ENCODE peak calls at places on chromosomes 16 and 17, in eight cellular contexts. G is thoracic aorta; X is CD8-positive, alpha-beta memory T cell; U is pancreas; H is CD4-positive, CD25-positive, alpha-beta regulatory T cell; Y is endodermal cell; J is neuronal stem cell; E is H1. R is an unnamed sample.

GRCh38 chr16:53985865-53986264 is 281.9 kb downstream of the FTO start:
- DNase-seq in G (no peak), X (no peak), U (no peak), H (no peak), Y (no peak), J (no peak), E (no peak), R (no peak)

GRCh38 chr17:37743875-37744632 is 805 bp downstream of the HNF1B start:
- DNase-seq in G (no peak), X (peak), U (peak), H (peak), Y (peak), J (peak), E (peak), R (peak)

GRCh38 chr17:42153919-42154491 is 784 bp downstream of the RAB5C start:
- DNase-seq in G (no peak), X (no peak), U (no peak), H (peak), Y (no peak), J (no peak), E (no peak), R (no peak)

GRCh38 chr16:3456374-3456773 is 12.9 kb downstream of the NAA60 start:
- DNase-seq in G (no peak), X (no peak), U (no peak), H (no peak), Y (peak), J (no peak), E (no peak), R (no peak)

GRCh38 chr16:56019274-56019673 is 144.1 kb upstream of the CES5A start:
- DNase-seq in G (no peak), X (no peak), U (no peak), H (no peak), Y (no peak), J (no peak), E (no peak), R (no peak)

GRCh38 chr17:31598921-31599571 is 207.6 kb downstream of the RAB11FIP4 start:
- DNase-seq in G (no peak), X (no peak), U (no peak), H (no peak), Y (no peak), J (no peak), E (no peak), R (no peak)

GRCh38 chr16:80084614-80085013 is 456.2 kb upstream of the DYNLRB2 start:
- DNase-seq in G (no peak), X (no peak), U (peak), H (peak), Y (peak), J (peak), E (peak), R (peak)

GRCh38 chr17:68646626-68647526 is 45.7 kb upstream of the FAM20A start:
- DNase-seq in G (no peak), X (no peak), U (no peak), H (no peak), Y (no peak), J (no peak), E (no peak), R (peak)

GRCh38 chr17:50244771-50245170 is 29.5 kb upstream of the TMEM92 start:
- DNase-seq in G (no peak), X (no peak), U (no peak), H (no peak), Y (no peak), J (no peak), E (no peak), R (no peak)

GRCh38 chr17:35368086-35368824 is 5.2 kb downstream of the SLFN11 start:
- DNase-seq in G (no peak), X (peak), U (no peak), H (peak), Y (no peak), J (no peak), E (no peak), R (no peak)

GRCh38 chr17:54007855-54008254 is 185.1 kb downstream of the KIF2B start:
- DNase-seq in G (no peak), X (no peak), U (no peak), H (no peak), Y (no peak), J (no peak), E (no peak), R (no peak)
- H3K4me3 ChIP-seq in G (no peak), X (no peak), U (no peak), H (no peak), Y (no peak), J (no peak), E (no peak), R (no peak)

DNA sequence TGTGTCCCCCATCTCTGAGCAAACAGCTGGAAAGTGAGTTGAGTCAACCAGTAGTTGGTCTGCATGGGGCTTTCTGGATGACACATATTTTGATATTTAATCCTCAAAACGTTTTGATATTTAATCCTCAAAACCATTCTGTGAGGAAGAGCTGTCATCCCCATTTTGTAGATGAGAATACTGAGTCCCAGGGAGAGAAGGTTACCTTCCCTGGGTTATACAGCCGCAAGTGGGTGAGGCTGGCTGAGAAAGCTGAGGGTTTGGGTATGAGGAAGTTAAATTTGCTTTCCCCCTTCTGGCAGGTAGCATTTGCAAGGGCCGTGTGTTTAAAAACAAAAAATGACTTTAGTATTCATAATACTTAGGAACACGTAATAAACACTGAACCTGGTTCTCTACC is 447.2 kb downstream of the XYLT1 start:
- DNase-seq in G (no peak), X (no peak), U (no peak), H (no peak), Y (no peak), J (no peak), E (no peak), R (no peak)
- H3K4me3 ChIP-seq in G (no peak), X (no peak), U (no peak), H (no peak), Y (no peak), J (no peak), E (no peak), R (no peak)

GRCh38 chr16:88792078-88792550 is 7.1 kb upstream of the PIEZO1 start:
- DNase-seq in G (no peak), X (no peak), U (no peak), H (no peak), Y (no peak), J (no peak), E (no peak), R (no peak)
- H3K4me3 ChIP-seq in G (no peak), X (no peak), U (no peak), H (no peak), Y (no peak), J (no peak), E (no peak), R (no peak)

GRCh38 chr17:76670708-76671122 is 27.2 kb upstream of the ST6GALNAC1 start:
- DNase-seq in G (no peak), X (peak), U (no peak), H (no peak), Y (no peak), J (no peak), E (no peak), R (no peak)

GRCh38 chr17:76672270-76672851 is 28.8 kb upstream of the ST6GALNAC1 start:
- DNase-seq in G (no peak), X (peak), U (no peak), H (peak), Y (no peak), J (no peak), E (no peak), R (no peak)

GRCh38 chr17:76671123-76671911 is 27.8 kb upstream of the ST6GALNAC1 start:
- DNase-seq in G (peak), X (peak), U (peak), H (peak), Y (peak), J (peak), E (peak), R (peak)

GRCh38 chr17:76671912-76672262 is 28.3 kb upstream of the ST6GALNAC1 start:
- DNase-seq in G (no peak), X (no peak), U (no peak), H (no peak), Y (no peak), J (no peak), E (no peak), R (no peak)

GRCh38 chr17:76670020-76670707 is 26.6 kb upstream of the ST6GALNAC1 start:
- DNase-seq in G (no peak), X (peak), U (peak), H (peak), Y (no peak), J (no peak), E (no peak), R (peak)
- H3K4me3 ChIP-seq in G (no peak), X (no peak), U (no peak), H (peak), Y (no peak), J (no peak), E (no peak), R (no peak)

GRCh38 chr16:57194512-57194911 is 8.4 kb downstream of the RSPRY1 start:
- DNase-seq in G (no peak), X (no peak), U (no peak), H (no peak), Y (no peak), J (no peak), E (no peak), R (no peak)
- H3K4me3 ChIP-seq in G (peak), X (no peak), U (no peak), H (no peak), Y (no peak), J (no peak), E (no peak), R (no peak)

GRCh38 chr17:9648521-9649110 is 3.3 kb downstream of the USP43 start:
- DNase-seq in G (no peak), X (no peak), U (no peak), H (no peak), Y (peak), J (no peak), E (no peak), R (no peak)

GRCh38 chr17:9647014-9647413 is 1.7 kb downstream of the USP43 start:
- DNase-seq in G (no peak), X (no peak), U (no peak), H (no peak), Y (peak), J (peak), E (no peak), R (no peak)

GRCh38 chr17:9645858-9646555 is 690 bp downstream of the USP43 start:
- DNase-seq in G (no peak), X (no peak), U (peak), H (peak), Y (peak), J (peak), E (peak), R (peak)

GRCh38 chr17:9644910-9645751 is at the start of gene USP43:
- DNase-seq in G (no peak), X (no peak), U (peak), H (peak), Y (peak), J (peak), E (peak), R (peak)

DNA sequence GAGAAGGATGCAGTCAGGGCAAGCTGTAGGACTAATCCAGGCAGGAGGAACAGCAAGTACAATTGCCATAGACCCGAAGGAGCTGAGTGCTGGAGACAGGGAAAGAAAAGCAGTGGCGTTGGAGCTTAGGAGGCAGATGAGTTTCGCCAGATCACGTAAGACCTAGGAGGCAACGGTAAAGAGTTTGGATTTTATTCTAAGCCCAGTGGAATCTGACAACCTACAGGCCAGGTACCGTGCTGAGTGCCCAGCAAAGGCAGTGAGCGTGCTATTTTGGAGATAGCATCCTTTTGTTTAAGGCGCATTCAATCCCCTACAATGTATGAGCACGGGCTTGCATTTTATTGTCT is 1.2 kb downstream of the USP43 start:
- DNase-seq in G (no peak), X (no peak), U (no peak), H (no peak), Y (peak), J (peak), E (no peak), R (no peak)
- H3K4me3 ChIP-seq in G (no peak), X (no peak), U (peak), H (no peak), Y (peak), J (peak), E (peak), R (peak)

DNA sequence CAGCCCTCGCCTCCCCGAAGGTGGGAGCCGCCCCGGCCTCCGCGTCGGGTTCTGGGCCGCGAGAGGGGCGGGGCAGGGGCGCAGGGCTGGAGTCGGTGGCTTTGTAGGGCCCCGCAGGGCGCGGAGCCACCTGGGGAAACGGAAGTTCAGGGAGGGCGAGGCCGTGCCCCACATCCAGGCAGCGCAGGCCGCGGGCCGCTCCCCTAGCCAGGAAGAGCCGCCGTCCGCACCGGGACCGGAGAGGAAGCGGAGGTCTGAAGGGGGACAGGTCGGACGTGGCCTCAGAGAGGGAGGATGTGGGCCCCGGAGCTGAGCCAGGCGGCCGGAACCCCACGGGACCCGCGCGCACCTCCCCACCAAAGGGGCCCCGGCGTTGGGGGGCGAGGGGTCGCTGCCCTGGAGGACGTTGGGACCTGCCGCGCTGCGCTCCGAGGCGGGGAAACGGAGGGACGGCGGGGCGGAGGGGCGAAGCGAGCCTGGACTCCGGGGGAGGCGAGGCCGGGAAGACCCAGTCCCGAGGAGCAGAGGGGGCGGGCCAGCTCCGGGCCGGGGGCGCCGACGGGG is 482 bp upstream of the SLC16A3 start:
- DNase-seq in G (no peak), X (peak), U (no peak), H (peak), Y (peak), J (no peak), E (peak), R (peak)
- H3K4me3 ChIP-seq in G (peak), X (peak), U (peak), H (no peak), Y (no peak), J (peak), E (peak), R (peak)

GRCh38 chr17:40074871-40075215 is 12.1 kb downstream of the THRA start:
- DNase-seq in G (no peak), X (no peak), U (no peak), H (no peak), Y (no peak), J (no peak), E (no peak), R (no peak)

GRCh38 chr17:40074175-40074512 is 11.4 kb downstream of the THRA start:
- DNase-seq in G (no peak), X (no peak), U (no peak), H (no peak), Y (no peak), J (no peak), E (no peak), R (no peak)

GRCh38 chr17:40076101-40076498 is 13.3 kb downstream of the THRA start:
- DNase-seq in G (no peak), X (no peak), U (no peak), H (no peak), Y (no peak), J (no peak), E (no peak), R (no peak)

GRCh38 chr17:40076595-40076994 is 13.8 kb downstream of the THRA start:
- DNase-seq in G (no peak), X (no peak), U (no peak), H (no peak), Y (no peak), J (no peak), E (no peak), R (no peak)

GRCh38 chr17:40075216-40076100 is 12.7 kb downstream of the THRA start:
- DNase-seq in G (peak), X (peak), U (peak), H (peak), Y (peak), J (peak), E (peak), R (no peak)
- H3K4me3 ChIP-seq in G (peak), X (no peak), U (no peak), H (no peak), Y (no peak), J (no peak), E (no peak), R (no peak)

GRCh38 chr17:19376799-19377198 is 1.5 kb upstream of the MAPK7 start:
- DNase-seq in G (no peak), X (no peak), U (no peak), H (peak), Y (peak), J (no peak), E (no peak), R (no peak)
- H3K4me3 ChIP-seq in G (peak), X (peak), U (peak), H (peak), Y (peak), J (peak), E (peak), R (peak)

DNA sequence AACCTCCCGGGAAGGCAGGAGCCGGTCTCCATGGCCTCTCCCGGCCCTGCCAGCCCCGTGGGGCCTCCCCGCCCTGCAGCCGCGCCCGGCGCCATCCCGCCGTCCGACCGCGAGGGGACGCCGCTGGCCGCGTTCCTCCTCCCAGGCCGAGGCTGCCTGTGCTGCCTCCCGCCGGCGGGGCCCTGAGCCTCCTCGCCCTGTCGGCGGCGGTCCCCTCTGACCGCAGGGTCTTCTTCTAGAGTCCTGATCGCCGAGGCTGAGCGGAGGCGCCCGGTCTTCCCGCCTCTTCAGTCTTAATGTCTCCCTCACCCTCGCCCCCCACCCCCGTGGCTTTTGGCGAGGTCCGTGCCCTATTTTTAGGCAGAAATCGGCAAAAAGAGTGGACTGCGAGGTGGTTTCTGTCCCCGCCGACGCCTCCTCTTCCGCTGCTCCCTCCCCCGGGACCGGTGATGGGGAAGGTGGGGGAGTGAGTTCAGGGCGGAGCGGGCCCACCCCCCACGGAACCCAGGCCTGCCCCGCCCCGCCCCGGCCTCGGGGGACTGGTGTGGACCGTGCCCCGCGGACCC is 794 bp upstream of the CPNE7 start:
- DNase-seq in G (no peak), X (no peak), U (peak), H (peak), Y (peak), J (no peak), E (peak), R (peak)
- H3K4me3 ChIP-seq in G (peak), X (peak), U (peak), H (no peak), Y (peak), J (peak), E (peak), R (peak)

R was measured in upper lobe of left lung.